ENCODE peak calls at places on chromosome 20, in six cellular contexts. M is GM10248, S is progenitor cell of endocrine pancreas, F is AG04449, Q is OCI-LY7, E is choroid plexus epithelial cell. U is an unnamed sample.

GRCh38 chr20:34022154-34022842 is 28.6 kb downstream of the RALY start:
- DNase-seq in M (peak; percentile 69), Q (peak; percentile 68), E (peak; percentile 46), S (no peak), F (no peak), U (no peak)

GRCh38 chr20:25006431-25007167 is 14.0 kb upstream of the APMAP start:
- DNase-seq in Q (no peak), F (no peak), M (no peak), S (no peak), E (no peak), U (no peak)

GRCh38 chr20:36206641-36207040 is 29.6 kb upstream of the AAR2 start:
- DNase-seq in Q (no peak), S (no peak), E (no peak), M (no peak), F (no peak), U (no peak)

GRCh38 chr20:6707231-6707870 is 60.1 kb upstream of the BMP2 start:
- DNase-seq in E (peak; percentile 39), S (no peak), Q (no peak), F (no peak), M (no peak), U (no peak)

GRCh38 chr20:10805764-10806163 is 132.0 kb upstream of the JAG1 start:
- DNase-seq in S (no peak), M (no peak), F (no peak), Q (no peak), E (no peak), U (no peak)

GRCh38 chr20:10553326-10553984 is 118.3 kb downstream of the SLX4IP start:
- DNase-seq in F (no peak), M (peak; percentile 30), Q (peak; percentile 55), S (peak; percentile 22), E (peak; percentile 90), U (no peak)

GRCh38 chr20:13947719-13948118 is 42.7 kb downstream of the SEL1L2 start:
- DNase-seq in S (no peak), M (no peak), E (no peak), Q (no peak), F (no peak), U (no peak)

GRCh38 chr20:50394569-50394968 is 115.6 kb upstream of the PTPN1 start:
- DNase-seq in E (no peak), Q (no peak), M (no peak), F (no peak), S (no peak), U (no peak)

GRCh38 chr20:8049321-8049720 is 29.8 kb upstream of the TMX4 start:
- DNase-seq in F (no peak), E (no peak), S (no peak), M (no peak), Q (no peak), U (no peak)

GRCh38 chr20:34680586-34680985 is 3.7 kb upstream of the PIGU start:
- DNase-seq in E (peak; percentile 16), Q (peak; percentile 18), M (no peak), S (no peak), F (no peak), U (no peak)

GRCh38 chr20:9311132-9311531 is 203.3 kb upstream of the LAMP5 start:
- DNase-seq in M (no peak), F (no peak), Q (no peak), S (no peak), E (peak; percentile 19), U (no peak)

GRCh38 chr20:23010096-23010495 is 25.0 kb upstream of the SSTR4 start:
- DNase-seq in E (no peak), M (no peak), S (no peak), F (no peak), Q (no peak), U (no peak)

GRCh38 chr20:25706793-25707192 is 10.1 kb upstream of the ZNF337 start:
- DNase-seq in E (no peak), F (no peak), M (no peak), S (no peak), Q (no peak), U (no peak)

GRCh38 chr20:50478162-50479036 is 31.8 kb upstream of the PTPN1 start:
- DNase-seq in E (peak; percentile 82), M (peak; percentile 70), F (no peak), S (no peak), Q (peak; percentile 78), U (peak; percentile 49)

GRCh38 chr20:2292711-2293110 is 3.1 kb upstream of the TGM3 start:
- DNase-seq in F (no peak), S (no peak), M (no peak), Q (no peak), E (no peak), U (no peak)

GRCh38 chr20:63503524-63503923 is 4.6 kb upstream of the EEF1A2 start:
- DNase-seq in S (no peak), M (no peak), E (no peak), Q (no peak), F (no peak), U (no peak)

GRCh38 chr20:32019156-32019510 is 8.9 kb downstream of the CCM2L start:
- DNase-seq in Q (no peak), F (no peak), E (no peak), M (no peak), S (peak; percentile 60), U (no peak)

GRCh38 chr20:53202781-53203180 is 230.6 kb downstream of the TSHZ2 start:
- DNase-seq in F (no peak), S (no peak), M (no peak), E (no peak), Q (no peak), U (no peak)

GRCh38 chr20:34069341-34070078 is 42.5 kb downstream of the EIF2S2 start:
- DNase-seq in F (no peak), S (peak; percentile 66), E (peak; percentile 90), M (peak; percentile 49), Q (peak; percentile 84), U (peak; percentile 39)

GRCh38 chr20:21796059-21796458 is 90.6 kb downstream of the PAX1 start:
- DNase-seq in E (no peak), M (no peak), Q (peak; percentile 4), S (no peak), F (no peak), U (no peak)

DNA sequence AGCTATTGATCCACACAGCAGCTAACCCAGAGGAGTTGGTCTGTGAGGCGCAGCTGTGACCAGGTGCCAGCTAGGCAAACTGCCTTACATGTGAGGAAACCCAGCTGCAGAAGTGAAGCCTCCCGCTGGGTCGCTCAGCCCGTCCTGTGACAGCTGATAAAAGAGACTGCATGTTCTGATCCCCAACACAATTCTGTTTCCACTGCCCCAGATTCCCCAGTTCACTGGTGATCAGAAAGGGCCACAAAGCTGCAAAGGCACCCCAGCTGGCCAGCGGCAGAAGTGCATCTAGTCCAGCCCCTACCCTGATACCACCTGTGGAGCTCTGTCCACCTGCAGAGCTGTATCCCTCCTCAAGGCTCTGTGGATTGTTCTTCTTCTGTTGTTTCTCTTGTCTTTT is 64.5 kb downstream of the CTNNBL1 start:
- DNase-seq in E (no peak), S (no peak), Q (no peak), F (no peak), M (no peak), U (no peak)
- TF ChIP-seq CTCF in E (peak; percentile 40), S (peak; percentile 43), Q (peak; percentile 44), F (peak; percentile 9), M (no peak), U (no peak)

DNA sequence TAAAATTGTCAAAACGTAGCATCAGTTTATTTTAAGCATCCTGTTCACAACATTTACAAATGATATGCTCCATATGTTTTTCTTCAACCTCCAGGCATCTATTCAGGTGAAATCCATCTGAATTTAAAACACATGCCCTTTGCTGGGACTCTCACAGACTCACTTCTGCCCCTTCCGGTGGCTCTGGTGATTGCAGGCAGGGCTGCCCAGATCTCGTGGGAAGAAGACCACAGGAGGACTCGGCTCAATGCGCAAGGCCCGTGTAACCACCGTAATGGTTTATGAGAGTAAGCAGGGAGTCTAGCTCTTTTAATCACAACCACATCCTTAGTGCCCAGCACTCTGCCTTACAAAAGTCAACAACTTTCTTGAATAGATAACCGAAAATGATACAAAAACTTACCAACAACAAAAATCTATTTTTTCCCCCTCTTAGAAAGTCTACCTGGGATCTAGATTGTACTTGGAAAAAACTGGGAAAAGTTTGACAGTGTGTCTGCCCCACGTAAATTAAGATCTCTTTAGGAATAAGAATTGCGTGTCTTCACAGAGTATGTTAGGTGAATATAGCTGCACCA is 139.1 kb downstream of the KIF16B start:
- DNase-seq in Q (peak; percentile 66), E (peak; percentile 63), M (peak; percentile 48), F (no peak), S (peak; percentile 13), U (peak; percentile 16)
- TF ChIP-seq CTCF in Q (peak; percentile 87), E (peak; percentile 83), M (peak; percentile 46), F (peak; percentile 71), S (peak; percentile 58), U (peak; percentile 52)

GRCh38 chr20:46087161-46087560 is 2.6 kb downstream of the NCOA5 start:
- DNase-seq in F (no peak), M (no peak), S (no peak), E (peak; percentile 53), Q (peak; percentile 36), U (no peak)

GRCh38 chr20:46090095-46090388 is 280 bp upstream of the NCOA5 start:
- DNase-seq in E (no peak), Q (no peak), S (no peak), M (no peak), F (no peak), U (no peak)

GRCh38 chr20:46089076-46089337 is 755 bp downstream of the NCOA5 start:
- DNase-seq in M (no peak), E (no peak), Q (no peak), F (no peak), S (no peak), U (no peak)

GRCh38 chr20:46089338-46090094 is at the start of gene NCOA5:
- DNase-seq in E (peak; percentile 98), S (peak; percentile 92), Q (peak; percentile 97), M (peak; percentile 95), F (peak; percentile 78), U (peak; percentile 91)

GRCh38 chr20:46088409-46089075 is 1.2 kb downstream of the NCOA5 start:
- DNase-seq in S (no peak), E (peak; percentile 36), Q (peak; percentile 61), F (no peak), M (no peak), U (no peak)
- TF ChIP-seq CTCF in S (no peak), E (peak; percentile 19), Q (peak; percentile 44), F (no peak), M (no peak), U (no peak)

DNA sequence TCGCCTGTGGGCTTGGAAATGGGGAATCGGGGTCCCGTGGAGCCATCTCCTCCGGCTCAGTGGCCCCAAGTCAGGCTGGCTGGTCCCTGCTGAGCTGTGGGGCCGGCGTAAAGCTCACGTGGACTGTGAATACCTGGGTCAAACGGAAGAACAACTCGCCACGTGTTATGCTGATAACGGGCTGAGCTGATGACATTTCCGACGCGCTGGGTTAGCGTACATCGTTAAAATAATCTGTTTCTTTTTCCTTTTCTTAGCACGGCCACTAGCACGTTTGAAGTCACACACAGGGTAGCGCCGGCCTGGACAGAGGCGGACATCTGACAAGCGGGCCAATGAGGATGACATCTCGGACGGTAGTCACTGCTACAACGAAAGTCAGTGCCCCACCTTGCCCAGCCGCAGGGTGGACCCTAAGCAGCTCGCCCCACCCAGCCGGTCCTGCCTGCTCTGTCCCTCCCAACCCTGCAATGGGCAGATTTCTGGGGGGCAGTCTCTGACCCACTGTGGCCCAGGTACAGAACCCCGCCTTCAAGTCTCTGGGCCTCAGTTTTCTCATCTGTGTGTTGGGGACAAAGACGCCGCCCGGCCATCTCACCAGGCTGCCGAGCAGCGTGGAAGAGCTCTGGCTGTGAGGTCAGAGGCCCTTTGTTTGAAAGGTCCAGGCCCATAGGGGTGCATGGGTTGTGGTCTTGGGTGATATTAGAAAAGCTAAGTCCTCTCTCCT is 20.0 kb upstream of the RBBP8NL start:
- DNase-seq in F (no peak), Q (no peak), M (no peak), S (no peak), E (no peak), U (no peak)
- TF ChIP-seq CTCF in F (no peak), Q (no peak), M (no peak), S (no peak), E (no peak), U (no peak)

U was measured in natural killer cell.